ENCODE peak calls at places on chromosomes 2 and 18, in five cellular contexts. L is H1, T is HepG2, S is K562, E is GM12878. G is an unnamed sample.

GRCh38 chr2:240060977-240061591 is 7.8 kb upstream of the OR6B3 start:
- DNase-seq in L (no peak), T (peak), S (peak), E (no peak), G (peak)

GRCh38 chr2:186771395-186771794 is 77.5 kb downstream of the FAM171B start:
- DNase-seq in L (no peak), T (no peak), S (no peak), E (no peak), G (no peak)

GRCh38 chr2:134333646-134334189 is 79.8 kb downstream of the MGAT5 start:
- DNase-seq in L (no peak), T (no peak), S (no peak), E (no peak), G (no peak)

GRCh38 chr2:98850074-98850473 is 86.0 kb downstream of the CRACDL start:
- DNase-seq in L (no peak), T (no peak), S (no peak), E (no peak), G (no peak)

GRCh38 chr2:235162544-235163197 is 210.9 kb downstream of the SH3BP4 start:
- DNase-seq in L (no peak), T (no peak), S (no peak), E (no peak), G (peak)

GRCh38 chr2:112621792-112622527 is 23.8 kb upstream of the SLC20A1 start:
- DNase-seq in L (no peak), T (no peak), S (no peak), E (no peak), G (no peak)

GRCh38 chr18:32902566-32903330 is 129.9 kb upstream of the KLHL14 start:
- DNase-seq in L (no peak), T (no peak), S (no peak), E (no peak), G (no peak)

GRCh38 chr2:45950606-45951005 is 299.1 kb downstream of the PRKCE start:
- DNase-seq in L (no peak), T (no peak), S (no peak), E (no peak), G (no peak)

GRCh38 chr2:113861740-113862139 is 28.1 kb upstream of the ACTR3 start:
- DNase-seq in L (no peak), T (no peak), S (no peak), E (no peak), G (no peak)

GRCh38 chr2:113857454-113857853 is 32.4 kb upstream of the ACTR3 start:
- DNase-seq in L (no peak), T (no peak), S (no peak), E (no peak), G (no peak)

GRCh38 chr2:113854970-113855740 is 34.7 kb upstream of the ACTR3 start:
- DNase-seq in L (no peak), T (no peak), S (no peak), E (no peak), G (no peak)

GRCh38 chr2:113863166-113863565 is 26.7 kb upstream of the ACTR3 start:
- DNase-seq in L (no peak), T (no peak), S (no peak), E (no peak), G (no peak)

DNA sequence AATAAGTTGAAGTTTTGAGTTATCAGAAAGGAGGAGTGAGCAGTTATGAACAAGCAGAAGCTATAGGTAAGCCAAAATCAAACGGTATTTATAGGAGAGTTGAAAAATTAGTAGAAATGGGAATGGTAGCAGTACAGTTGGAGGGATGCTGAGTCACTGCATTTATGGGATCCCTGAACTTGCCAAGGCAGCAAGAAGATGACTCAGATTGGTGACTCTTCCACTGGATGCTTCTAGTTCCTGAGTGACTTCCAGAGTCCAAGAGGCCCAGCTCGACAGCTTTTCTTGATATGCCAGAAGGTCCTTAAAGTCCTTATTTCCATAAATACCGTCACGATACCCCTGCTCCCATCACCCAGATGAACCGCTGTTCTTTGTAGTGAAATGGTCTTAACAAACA is 31.1 kb upstream of the ACTR3 start:
- DNase-seq in L (no peak), T (no peak), S (peak), E (no peak), G (peak)
- TF ChIP-seq KDM1A in L (no peak), T (no peak), S (no peak), E (no peak), G (no peak)

DNA sequence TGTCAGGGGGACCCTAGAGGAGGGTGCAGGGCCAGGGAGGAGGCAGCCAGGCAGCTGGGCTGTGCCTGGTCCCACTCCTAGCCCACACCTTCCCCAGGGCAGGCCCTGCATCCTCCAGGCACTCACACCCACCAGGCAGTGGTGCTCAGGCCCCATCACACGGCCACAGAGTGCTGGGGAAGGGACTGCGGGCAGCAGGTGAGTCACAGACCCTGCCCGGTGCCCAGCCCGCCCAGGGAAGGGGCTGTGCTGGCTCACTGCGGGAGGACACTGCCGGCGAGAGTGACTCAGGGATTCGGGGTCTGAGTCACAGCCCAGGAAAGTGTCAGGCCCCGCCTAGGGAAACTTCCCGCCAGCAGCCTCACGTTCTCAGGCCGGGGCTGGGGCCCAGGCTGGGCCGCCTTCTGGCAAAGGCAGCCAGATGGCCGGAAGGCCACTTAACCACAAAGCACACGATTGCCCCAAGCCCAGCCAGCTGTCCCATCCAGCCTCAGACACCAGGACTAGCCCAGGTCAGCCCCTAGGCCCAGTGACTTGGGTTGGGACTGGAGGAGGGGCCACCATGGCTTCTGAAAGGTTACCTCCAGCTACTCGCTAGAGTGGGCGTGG is 42.2 kb downstream of the BIN1 start:
- DNase-seq in L (peak), T (peak), S (peak), E (no peak), G (peak)
- TF ChIP-seq KDM1A in L (no peak), T (no peak), S (peak), E (no peak), G (no peak)

GRCh38 chr2:1884933-1885580 is 140.7 kb upstream of the PXDN start:
- DNase-seq in L (no peak), T (no peak), S (no peak), E (no peak), G (no peak)
- TF ChIP-seq KDM1A in L (no peak), T (no peak), S (no peak), E (no peak), G (no peak)

DNA sequence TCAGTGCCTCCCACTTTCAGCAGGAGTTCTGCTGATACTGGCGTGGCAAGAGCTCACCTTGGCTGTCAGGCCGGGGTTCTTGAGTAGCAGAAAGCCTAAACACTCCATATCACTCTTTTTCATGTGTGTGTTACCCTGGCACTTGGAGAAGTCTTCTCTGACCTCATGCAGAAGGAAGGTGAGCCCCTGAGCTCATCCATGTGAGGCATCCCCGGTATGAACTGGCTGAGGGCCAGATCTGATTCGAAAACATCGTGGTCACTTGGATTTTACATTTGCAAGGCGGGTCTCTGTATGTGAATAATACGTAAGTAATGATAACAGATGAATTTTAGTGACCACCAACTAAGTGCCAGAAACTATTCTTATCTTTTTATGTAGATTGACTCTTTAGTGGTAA is 93.6 kb downstream of the RAPGEF4 start:
- DNase-seq in L (no peak), T (peak), S (no peak), E (no peak), G (no peak)
- TF ChIP-seq KDM1A in L (no peak), T (no peak), S (no peak), E (no peak), G (no peak)

DNA sequence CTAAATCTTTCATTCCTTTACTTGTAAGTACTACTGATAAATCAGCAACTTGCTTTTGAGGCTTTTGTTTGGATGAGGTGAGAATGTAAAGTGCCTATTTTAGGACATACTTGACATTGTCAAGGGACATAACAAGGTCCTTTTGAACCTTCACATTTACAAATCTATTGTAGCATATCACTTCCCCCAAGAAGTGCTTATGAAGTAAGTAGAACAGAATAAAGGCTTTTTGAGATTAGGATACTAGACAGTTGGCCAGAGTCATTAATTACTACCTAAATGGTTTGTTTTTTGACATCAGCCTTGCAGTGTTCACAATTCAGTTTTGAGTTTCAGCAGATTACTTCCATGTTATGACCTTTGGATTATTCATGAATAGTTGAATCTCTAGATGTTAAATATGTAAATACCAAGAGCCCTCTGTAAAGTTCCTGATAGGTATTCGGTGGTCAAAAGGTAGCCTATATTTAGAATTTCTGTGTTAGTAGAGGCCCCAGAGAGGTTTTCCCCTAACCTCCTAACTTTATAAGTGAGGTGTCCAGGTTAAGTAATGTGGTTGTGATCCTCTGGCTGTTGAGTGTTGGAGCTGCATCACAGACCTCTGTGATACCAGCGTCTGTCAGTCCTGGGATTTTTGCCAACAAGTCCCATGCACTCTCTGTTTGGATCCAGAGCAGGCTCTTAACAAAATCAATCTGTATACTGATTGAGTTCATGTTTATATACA is 67.3 kb downstream of the LCLAT1 start:
- DNase-seq in L (no peak), T (peak), S (peak), E (no peak), G (no peak)
- TF ChIP-seq KDM1A in L (no peak), T (no peak), S (no peak), E (no peak), G (no peak)

GRCh38 chr2:197279997-197280756 is 30.4 kb downstream of the ANKRD44 start:
- DNase-seq in L (no peak), T (no peak), S (no peak), E (no peak), G (no peak)

GRCh38 chr2:197281421-197281820 is 29.2 kb downstream of the ANKRD44 start:
- DNase-seq in L (no peak), T (no peak), S (no peak), E (no peak), G (no peak)

GRCh38 chr2:197286805-197287595 is 23.6 kb downstream of the ANKRD44 start:
- DNase-seq in L (no peak), T (peak), S (no peak), E (no peak), G (peak)

DNA sequence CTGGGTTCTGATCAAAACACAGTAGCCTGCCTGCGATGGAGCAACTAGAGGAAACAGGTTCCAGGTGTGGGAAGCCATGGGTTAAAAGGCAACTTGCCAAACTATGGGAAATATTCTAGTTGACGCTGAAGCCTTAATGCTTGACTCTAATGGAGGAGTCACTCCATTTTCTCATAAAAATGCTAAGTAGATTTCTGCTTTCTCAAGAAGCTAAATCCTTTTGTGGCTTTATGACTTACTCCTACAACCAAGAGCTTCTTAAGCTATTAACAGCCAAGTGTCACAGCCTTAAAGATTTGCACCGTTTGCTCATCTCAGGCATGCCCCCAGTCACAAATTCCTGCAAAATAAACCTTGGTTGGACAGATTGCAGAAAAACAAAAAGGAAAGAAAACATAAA is 25.2 kb downstream of the ANKRD44 start:
- DNase-seq in L (no peak), T (no peak), S (no peak), E (no peak), G (no peak)
- TF ChIP-seq KDM1A in L (no peak), T (no peak), S (no peak), E (no peak), G (no peak)

GRCh38 chr2:108215794-108216211 is 24.0 kb upstream of the SULT1C3 start:
- DNase-seq in L (no peak), T (peak), S (peak), E (no peak), G (peak)
- TF ChIP-seq KDM1A in L (no peak), T (no peak), S (no peak), E (no peak), G (no peak)

GRCh38 chr18:45339819-45340550 is 275.3 kb upstream of the SLC14A2 start:
- DNase-seq in L (no peak), T (no peak), S (no peak), E (no peak), G (no peak)

GRCh38 chr18:45342166-45342565 is 273.1 kb upstream of the SLC14A2 start:
- DNase-seq in L (no peak), T (no peak), S (no peak), E (no peak), G (no peak)

GRCh38 chr18:45342653-45343052 is 272.6 kb upstream of the SLC14A2 start:
- DNase-seq in L (no peak), T (no peak), S (no peak), E (no peak), G (no peak)

GRCh38 chr18:45341454-45341853 is 273.8 kb upstream of the SLC14A2 start:
- DNase-seq in L (no peak), T (no peak), S (no peak), E (no peak), G (no peak)

DNA sequence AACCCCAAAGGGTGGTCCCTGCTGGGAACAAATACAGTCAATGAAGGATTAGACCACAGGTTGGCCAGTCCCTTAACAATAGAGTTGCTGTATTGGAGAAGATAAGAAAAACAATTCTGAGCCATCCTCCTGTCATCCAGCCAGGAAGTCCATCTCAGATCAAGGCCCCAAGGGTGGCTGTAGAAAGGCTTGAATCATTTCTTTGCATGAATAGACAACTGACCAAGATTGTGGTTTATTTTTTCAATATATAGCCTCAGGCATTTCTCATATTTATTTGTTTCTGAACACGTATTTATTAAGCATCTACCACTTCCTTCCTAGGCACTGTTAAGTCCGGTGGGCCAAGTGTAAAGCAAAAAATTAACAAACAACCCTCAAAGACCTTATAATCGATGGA is 274.4 kb upstream of the SLC14A2 start:
- DNase-seq in L (no peak), T (no peak), S (no peak), E (no peak), G (no peak)
- TF ChIP-seq KDM1A in L (no peak), T (no peak), S (no peak), E (no peak), G (no peak)

GRCh38 chr2:74205113-74205512 is 6.7 kb downstream of the MTHFD2 start:
- DNase-seq in L (no peak), T (no peak), S (no peak), E (no peak), G (no peak)

GRCh38 chr2:74201596-74201995 is 3.2 kb downstream of the MTHFD2 start:
- DNase-seq in L (no peak), T (no peak), S (no peak), E (no peak), G (no peak)

GRCh38 chr2:74205586-74205985 is 7.2 kb downstream of the MTHFD2 start:
- DNase-seq in L (no peak), T (no peak), S (peak), E (no peak), G (no peak)

GRCh38 chr2:74204436-74204835 is 6.0 kb downstream of the MTHFD2 start:
- DNase-seq in L (no peak), T (no peak), S (no peak), E (no peak), G (no peak)

DNA sequence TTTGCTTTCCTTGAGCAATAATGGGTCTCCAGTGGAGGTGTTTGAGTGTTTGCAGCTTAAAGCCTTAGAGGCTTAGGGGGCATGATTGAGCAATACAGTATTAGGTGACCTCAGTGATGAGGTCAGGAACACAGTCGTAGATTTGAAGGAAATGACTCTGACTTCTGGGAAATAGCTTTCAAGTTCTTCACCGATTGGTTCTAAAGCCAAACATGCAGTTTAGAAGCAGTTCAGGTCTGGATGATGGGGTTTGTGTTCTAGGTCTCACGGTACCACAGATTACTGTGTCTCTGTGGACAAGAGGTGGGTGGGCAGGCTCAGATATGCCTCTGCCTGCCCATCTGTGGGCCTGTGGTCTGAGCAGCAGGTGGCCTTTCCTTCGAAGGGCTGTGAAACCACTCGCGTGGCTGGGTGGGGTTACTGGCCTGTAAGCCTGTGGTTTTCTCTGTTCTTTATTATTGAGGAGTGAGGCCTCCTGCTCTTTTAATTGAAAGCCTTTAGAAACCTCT is 7.8 kb downstream of the MTHFD2 start:
- DNase-seq in L (no peak), T (no peak), S (peak), E (peak), G (no peak)
- TF ChIP-seq KDM1A in L (no peak), T (no peak), S (peak), E (no peak), G (no peak)

G was measured in A549.